ENCODE peak calls at places on chromosomes 3 and 15, in five cellular contexts. One of them, this sample, is unnamed.

GRCh38 chr3:154835638-154836037 is 244.5 kb upstream of the MME start:
- DNase-seq in right cardiac atrium: no peak
- DNase-seq in activated CD4-positive, alpha-beta T cell treated with anti-CD3 and anti-CD28 coated beads, Interleukin-2, amount 10 ng/mL, durations not matched to agents 7 days and 5 days: no peak
- DNase-seq in T-helper 2 cell: no peak
- DNase-seq in RPMI7951: no peak
- DNase-seq in this sample: no peak

GRCh38 chr3:50371133-50371670 is 11.9 kb upstream of the TMEM115 start:
- DNase-seq in right cardiac atrium: no peak
- DNase-seq in activated CD4-positive, alpha-beta T cell treated with anti-CD3 and anti-CD28 coated beads, Interleukin-2, amount 10 ng/mL, durations not matched to agents 7 days and 5 days: no peak
- DNase-seq in T-helper 2 cell: no peak
- DNase-seq in RPMI7951: no peak
- DNase-seq in this sample: no peak

GRCh38 chr15:99096894-99097426 is 7.9 kb upstream of the SYNM start:
- DNase-seq in right cardiac atrium: no peak
- DNase-seq in activated CD4-positive, alpha-beta T cell treated with anti-CD3 and anti-CD28 coated beads, Interleukin-2, amount 10 ng/mL, durations not matched to agents 7 days and 5 days: no peak
- DNase-seq in T-helper 2 cell: no peak
- DNase-seq in RPMI7951: no peak
- DNase-seq in this sample: no peak

GRCh38 chr3:10336761-10337160 is 15.8 kb upstream of the SEC13 start:
- DNase-seq in right cardiac atrium: no peak
- DNase-seq in activated CD4-positive, alpha-beta T cell treated with anti-CD3 and anti-CD28 coated beads, Interleukin-2, amount 10 ng/mL, durations not matched to agents 7 days and 5 days: no peak
- DNase-seq in T-helper 2 cell: no peak
- DNase-seq in RPMI7951: no peak
- DNase-seq in this sample: no peak

GRCh38 chr15:48520376-48521155 is 124.9 kb downstream of the FBN1 start:
- DNase-seq in right cardiac atrium: no peak
- DNase-seq in activated CD4-positive, alpha-beta T cell treated with anti-CD3 and anti-CD28 coated beads, Interleukin-2, amount 10 ng/mL, durations not matched to agents 7 days and 5 days: no peak
- DNase-seq in T-helper 2 cell: no peak
- DNase-seq in RPMI7951: no peak
- DNase-seq in this sample: no peak

GRCh38 chr15:62799037-62799436 is 243.5 kb upstream of the TPM1 start:
- DNase-seq in right cardiac atrium: no peak
- DNase-seq in activated CD4-positive, alpha-beta T cell treated with anti-CD3 and anti-CD28 coated beads, Interleukin-2, amount 10 ng/mL, durations not matched to agents 7 days and 5 days: no peak
- DNase-seq in T-helper 2 cell: no peak
- DNase-seq in RPMI7951: no peak
- DNase-seq in this sample: no peak

GRCh38 chr15:100941536-100941935 is 22.4 kb downstream of the LRRK1 start:
- DNase-seq in right cardiac atrium: no peak
- DNase-seq in activated CD4-positive, alpha-beta T cell treated with anti-CD3 and anti-CD28 coated beads, Interleukin-2, amount 10 ng/mL, durations not matched to agents 7 days and 5 days: no peak
- DNase-seq in T-helper 2 cell: no peak
- DNase-seq in RPMI7951: no peak
- DNase-seq in this sample: no peak

GRCh38 chr3:52704611-52705437 is 767 bp downstream of the GLT8D1 start:
- DNase-seq in right cardiac atrium: peak
- DNase-seq in activated CD4-positive, alpha-beta T cell treated with anti-CD3 and anti-CD28 coated beads, Interleukin-2, amount 10 ng/mL, durations not matched to agents 7 days and 5 days: peak
- DNase-seq in T-helper 2 cell: no peak
- DNase-seq in RPMI7951: peak
- DNase-seq in this sample: no peak

GRCh38 chr3:190258634-190259033 is 63.6 kb downstream of the CLDN1 start:
- DNase-seq in right cardiac atrium: no peak
- DNase-seq in activated CD4-positive, alpha-beta T cell treated with anti-CD3 and anti-CD28 coated beads, Interleukin-2, amount 10 ng/mL, durations not matched to agents 7 days and 5 days: no peak
- DNase-seq in T-helper 2 cell: no peak
- DNase-seq in RPMI7951: no peak
- DNase-seq in this sample: no peak

GRCh38 chr3:71063768-71064287 is 519.7 kb downstream of the FOXP1 start:
- DNase-seq in right cardiac atrium: peak
- DNase-seq in activated CD4-positive, alpha-beta T cell treated with anti-CD3 and anti-CD28 coated beads, Interleukin-2, amount 10 ng/mL, durations not matched to agents 7 days and 5 days: peak
- DNase-seq in T-helper 2 cell: peak
- DNase-seq in RPMI7951: peak
- DNase-seq in this sample: no peak

This sample was measured in activated gamma-delta T cell treated with anti-CD3 and anti-CD28 coated beads, Interleukin-2, amount 50 U/mL, for 16 hours.